ENCODE peak calls at places on chromosomes 5 and 9, in seven cellular contexts. C, J, H, N, Y, T and X are unnamed samples.

GRCh38 chr9:124618476-124618875 is 111.3 kb upstream of the NR5A1 start:
- DNase-seq in N (no peak), T (no peak), C (no peak), J (no peak), H (no peak), Y (no peak), X (no peak)

GRCh38 chr9:99239341-99240055 is 17.4 kb downstream of the SEC61B start:
- DNase-seq in H (peak; percentile 24), T (peak; percentile 36), C (no peak), Y (no peak), N (no peak), J (no peak), X (no peak)

GRCh38 chr5:83034036-83034435 is 43.2 kb downstream of the TMEM167A start:
- DNase-seq in C (no peak), T (no peak), N (no peak), H (no peak), Y (no peak), J (no peak), X (no peak)

GRCh38 chr5:52668544-52669185 is 119.1 kb upstream of the ITGA1 start:
- DNase-seq in H (no peak), C (no peak), N (no peak), J (peak; percentile 62), Y (no peak), T (no peak), X (no peak)

GRCh38 chr5:149170292-149170691 is 29.0 kb downstream of the ABLIM3 start:
- DNase-seq in Y (no peak), J (no peak), N (no peak), C (no peak), T (peak; percentile 38), H (no peak), X (no peak)

GRCh38 chr5:178398856-178399722 is 166.5 kb upstream of the PHYKPL start:
- DNase-seq in Y (no peak), N (no peak), J (no peak), T (no peak), H (no peak), C (no peak), X (peak; percentile 61)

GRCh38 chr5:104573979-104574709 is 1011.6 kb upstream of the NUDT12 start:
- DNase-seq in H (no peak), J (no peak), C (no peak), N (no peak), Y (no peak), T (no peak), X (no peak)

GRCh38 chr5:126198509-126198908 is 224.7 kb upstream of the GRAMD2B start:
- DNase-seq in T (no peak), H (no peak), N (no peak), Y (no peak), C (no peak), J (no peak), X (no peak)

GRCh38 chr9:27151693-27152397 is 42.8 kb downstream of the TEK start:
- DNase-seq in J (no peak), C (no peak), H (peak; percentile 21), T (peak; percentile 53), Y (no peak), N (no peak), X (peak; percentile 64)

GRCh38 chr9:125888220-125888619 is 141.0 kb downstream of the PBX3 start:
- DNase-seq in N (no peak), H (no peak), Y (no peak), J (no peak), T (peak; percentile 56), C (no peak), X (no peak)

GRCh38 chr5:52784741-52785140 is 3.0 kb upstream of the ITGA1 start:
- DNase-seq in C (no peak), H (no peak), T (peak; percentile 23), Y (no peak), N (no peak), J (no peak), X (no peak)

DNA sequence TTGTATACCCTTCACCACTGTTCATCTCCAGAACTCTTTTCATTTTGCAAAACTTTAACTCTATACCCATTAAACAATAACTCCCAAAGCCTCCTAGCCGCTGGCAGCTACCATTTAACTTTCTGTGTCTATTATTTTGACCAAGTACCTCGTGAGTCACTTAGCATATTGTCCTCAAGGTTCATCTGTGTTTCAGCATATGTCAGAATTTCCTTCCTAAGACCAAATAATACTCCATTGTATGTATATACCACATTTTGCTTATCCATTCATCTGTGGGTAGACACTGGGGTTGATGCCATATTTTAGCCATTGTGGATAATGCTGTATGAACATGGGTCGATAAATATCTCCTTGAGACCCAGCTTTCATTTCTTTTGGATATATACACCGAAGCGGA is 17.4 kb downstream of the ERBIN start:
- DNase-seq in Y (no peak), H (no peak), N (no peak), T (no peak), C (no peak), J (no peak), X (no peak)
- H3K9me3 ChIP-seq in Y (no peaks in the 10 kb centered on the region), H (no peaks in the 10 kb centered on the region), N (no peaks in the 10 kb centered on the region), T (no peaks in the 10 kb centered on the region), C (no peaks in the 10 kb centered on the region), J (no peaks in the 10 kb centered on the region), X (no peaks in the 10 kb centered on the region)

DNA sequence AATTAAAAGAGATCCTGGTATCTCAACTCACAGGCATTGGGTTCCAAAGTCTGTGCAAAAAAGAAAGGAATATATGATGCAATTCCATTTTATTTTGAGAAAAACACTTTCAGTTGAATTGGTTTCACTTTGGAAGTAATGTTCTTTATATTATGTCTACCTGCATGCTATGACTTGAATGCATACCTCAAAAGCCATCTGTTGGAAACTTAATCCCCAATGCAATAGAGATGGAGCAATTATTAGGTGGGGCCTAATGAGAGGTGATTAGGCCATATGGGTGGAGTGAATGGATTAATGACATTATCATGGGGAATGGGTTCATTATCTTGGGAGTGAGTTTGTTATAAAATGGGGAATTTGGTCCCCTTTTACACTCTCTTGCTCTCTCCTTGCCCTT is 293.3 kb downstream of the CSNK1G3 start:
- DNase-seq in J (no peak), N (no peak), Y (no peak), H (no peak), C (no peak), T (no peak), X (no peak)
- H3K4me1 ChIP-seq in J (peaks cover 22% of the 10 kb centered on the region), N (peaks cover 20% of the 10 kb centered on the region), Y (peaks cover 2% of the 10 kb centered on the region), H (no peaks in the 10 kb centered on the region), C (no peaks in the 10 kb centered on the region), T (peaks cover 4% of the 10 kb centered on the region), X (peaks cover 17% of the 10 kb centered on the region)

GRCh38 chr5:147453901-147454814 is 55.7 kb downstream of the DPYSL3 start:
- DNase-seq in H (peak; percentile 80), N (peak; percentile 91), T (peak; percentile 85), C (peak; percentile 91), J (peak; percentile 91), Y (peak; percentile 96), X (peak; percentile 88)
- TF ChIP-seq POLR2A in H (peak; percentile 12), N (no peak), T (peak; percentile 5), C (peak; percentile 46), J (no peak), Y (peak; percentile 56), X (no peak)

DNA sequence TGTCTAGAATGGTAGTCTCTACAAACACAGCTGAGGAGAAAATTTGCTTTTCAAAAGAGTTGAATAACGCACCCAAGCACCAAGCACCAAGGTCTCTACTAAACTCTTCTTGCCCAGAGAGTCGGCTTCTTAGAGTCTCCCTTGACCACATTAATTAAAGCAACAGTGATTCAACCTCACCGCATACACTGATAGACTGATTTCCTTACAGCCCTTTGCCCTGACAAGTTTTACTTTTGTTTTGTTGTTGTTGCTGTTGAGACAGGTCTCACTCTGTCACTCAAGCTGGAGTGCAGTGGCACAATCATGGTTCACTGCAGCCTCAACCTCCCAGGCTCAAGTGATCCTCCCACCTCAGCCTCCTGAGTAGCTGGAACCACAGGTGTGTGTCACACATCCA is 1035.7 kb upstream of the DMAC1 start:
- DNase-seq in J (no peak), Y (no peak), N (no peak), T (no peak), C (no peak), H (no peak), X (no peak)
- H3K9me3 ChIP-seq in J (no peaks in the 10 kb centered on the region), Y (no peaks in the 10 kb centered on the region), N (no peaks in the 10 kb centered on the region), T (no peaks in the 10 kb centered on the region), C (no peaks in the 10 kb centered on the region), H (no peaks in the 10 kb centered on the region), X (no peaks in the 10 kb centered on the region)

GRCh38 chr5:36717131-36717530 is 110.7 kb downstream of the SLC1A3 start:
- DNase-seq in N (no peak), J (no peak), C (no peak), T (no peak), Y (no peak), H (no peak), X (no peak)

GRCh38 chr5:36710039-36710438 is 103.6 kb downstream of the SLC1A3 start:
- DNase-seq in C (no peak), Y (no peak), H (no peak), T (no peak), N (no peak), J (no peak), X (no peak)

GRCh38 chr5:36712719-36713118 is 106.3 kb downstream of the SLC1A3 start:
- DNase-seq in N (no peak), H (no peak), Y (no peak), T (no peak), C (no peak), J (no peak), X (no peak)

GRCh38 chr5:36708996-36709395 is 102.6 kb downstream of the SLC1A3 start:
- DNase-seq in Y (no peak), T (no peak), C (no peak), H (no peak), J (no peak), N (no peak), X (no peak)

GRCh38 chr5:36713541-36713940 is 107.1 kb downstream of the SLC1A3 start:
- DNase-seq in N (no peak), Y (no peak), C (no peak), H (no peak), T (no peak), J (no peak), X (no peak)
- H3K4me1 ChIP-seq in N (no peaks in the 10 kb centered on the region), Y (no peaks in the 10 kb centered on the region), C (no peaks in the 10 kb centered on the region), H (no peaks in the 10 kb centered on the region), T (no peaks in the 10 kb centered on the region), J (no peaks in the 10 kb centered on the region), X (no peaks in the 10 kb centered on the region)

DNA sequence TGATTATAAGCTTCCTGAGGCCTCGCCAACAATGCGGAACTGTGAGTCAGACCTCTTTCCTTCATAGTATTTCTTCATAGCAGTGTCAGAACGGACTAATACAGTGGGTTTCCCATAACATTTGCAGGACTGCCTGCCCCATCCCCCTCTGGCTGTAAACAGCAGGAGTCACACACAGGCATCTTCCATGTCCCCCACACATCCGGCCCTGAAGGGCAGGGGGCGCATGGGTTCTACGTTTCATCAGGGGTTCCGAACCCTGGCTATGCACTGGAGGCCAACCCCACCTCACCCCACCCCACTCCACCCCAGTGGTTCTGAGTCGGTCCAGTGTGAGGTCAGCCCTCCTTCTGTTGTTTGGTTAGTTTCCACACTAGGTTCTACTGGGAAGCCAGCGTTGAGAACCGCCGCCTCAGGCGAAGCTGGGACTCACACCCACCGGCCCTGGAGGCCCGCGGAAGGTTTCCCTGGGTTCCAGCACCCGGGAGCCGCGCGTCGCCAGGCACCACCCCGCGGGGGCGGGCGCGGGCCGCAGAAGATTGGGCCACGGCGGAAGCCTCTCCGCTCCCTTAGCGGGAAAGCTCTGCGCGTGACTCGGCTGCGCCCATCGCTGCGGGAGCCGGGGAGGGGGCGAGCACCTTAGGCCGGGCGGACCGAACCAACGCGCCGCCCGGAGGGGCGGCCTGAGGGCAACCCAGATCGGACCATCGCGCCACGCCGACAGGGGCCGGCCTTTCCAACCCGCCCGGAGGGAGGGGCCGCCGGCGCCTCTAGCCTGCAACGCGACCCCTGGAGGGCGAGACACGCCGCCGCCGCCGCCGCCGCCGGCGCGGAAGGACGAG is at the start of gene RUSC2:
- DNase-seq in C (peak; percentile 88), T (peak; percentile 90), Y (peak; percentile 92), H (peak; percentile 83), N (peak; percentile 87), J (peak; percentile 88), X (peak; percentile 87)
- TF ChIP-seq POLR2A in C (peak; percentile 77), T (peak; percentile 68), Y (peak; percentile 71), H (peak; percentile 85), N (no peak), J (no peak), X (peak; percentile 84)

GRCh38 chr5:16660982-16661381 is 44.2 kb upstream of the RETREG1 start:
- DNase-seq in Y (no peak), J (no peak), T (no peak), N (no peak), C (no peak), H (no peak), X (no peak)
- H3K9me3 ChIP-seq in Y (no peaks in the 10 kb centered on the region), J (no peaks in the 10 kb centered on the region), T (no peaks in the 10 kb centered on the region), N (no peaks in the 10 kb centered on the region), C (no peaks in the 10 kb centered on the region), H (no peaks in the 10 kb centered on the region), X (no peaks in the 10 kb centered on the region)